ENCODE peak calls at places on chromosomes 2 and 18, in four cellular contexts. Q is endothelial cell, X is ELR, J is EH. M is an unnamed sample.
A peak's percentile ranks its signal among the peaks of the same experiment; 100 is the strongest.

GRCh38 chr18:79588636-79589481 is 90.7 kb upstream of the CTDP1 start:
- DNase-seq in Q (no peak), X (peak; percentile 4), J (peak; percentile 81), M (no peak)

GRCh38 chr18:31701752-31702151 is 17.4 kb upstream of the B4GALT6 start:
- DNase-seq in Q (no peak), X (no peak), J (no peak), M (no peak)

GRCh38 chr2:125584732-125585131 is 1071.2 kb upstream of the GYPC start:
- DNase-seq in Q (no peak), X (no peak), J (no peak), M (no peak)

GRCh38 chr2:170524828-170525565 is 190.1 kb upstream of the SP5 start:
- DNase-seq in Q (no peak), X (peak; percentile 19), J (peak; percentile 6), M (peak; percentile 12)

GRCh38 chr18:68623342-68623741 is 91.6 kb downstream of the TMX3 start:
- DNase-seq in Q (peak; percentile 66), X (peak; percentile 79), J (peak; percentile 79), M (peak; percentile 48)

GRCh38 chr2:190451561-190452176 is 43.5 kb downstream of the MFSD6 start:
- DNase-seq in Q (no peak), X (peak; percentile 66), J (peak; percentile 57), M (no peak)

GRCh38 chr2:42009657-42010580 is 37.9 kb upstream of the PKDCC start:
- DNase-seq in Q (no peak), X (no peak), J (no peak), M (no peak)

GRCh38 chr2:176188218-176188968 is at the start of gene HOXD1:
- DNase-seq in Q (peak; percentile 65), X (no peak), J (peak; percentile 7), M (peak; percentile 54)

GRCh38 chr18:8989017-8989416 is 113.5 kb upstream of the NDUFV2 start:
- DNase-seq in Q (no peak), X (no peak), J (no peak), M (no peak)

GRCh38 chr2:213306320-213306942 is 22.2 kb downstream of the SPAG16 start:
- DNase-seq in Q (no peak), X (no peak), J (peak; percentile 65), M (no peak)

GRCh38 chr2:184203661-184204060 is 394.7 kb upstream of the ZNF804A start:
- DNase-seq in Q (no peak), X (no peak), J (no peak), M (no peak)

GRCh38 chr2:203061346-203061745 is 46.7 kb downstream of the NBEAL1 start:
- DNase-seq in Q (no peak), X (peak; percentile 75), J (peak; percentile 79), M (no peak)

GRCh38 chr2:34534341-34534740 is 935.2 kb upstream of the FAM98A start:
- DNase-seq in Q (no peak), X (no peak), J (no peak), M (no peak)

GRCh38 chr18:48488388-48488850 is 50.4 kb upstream of the CTIF start:
- DNase-seq in Q (no peak), X (peak; percentile 95), J (peak; percentile 98), M (no peak)

GRCh38 chr2:145957929-145958328 is 1438.0 kb upstream of the ZEB2 start:
- DNase-seq in Q (no peak), X (no peak), J (no peak), M (no peak)